ENCODE peak calls at places on chromosome 15, in eight cellular contexts. D is neural crest cell, Z is fibroblast of pulmonary artery, E is MM.1S, A is astrocyte, I is stomach, N is fibroblast of mammary gland, M is fibroblast of lung. L is an unnamed sample.

GRCh38 chr15:66018178-66018797 is 149.0 kb downstream of the RAB11A start:
- DNase-seq in D (no peak), Z (no peak), E (no peak), A (no peak), I (no peak), N (no peak), M (no peak), L (no peak)

GRCh38 chr15:69452702-69453513 is at the start of gene RPLP1:
- DNase-seq in D (peak), Z (peak), E (peak), A (peak), I (peak), N (peak), M (peak), L (peak)

GRCh38 chr15:42803436-42803835 is 66.5 kb upstream of the CDAN1 start:
- DNase-seq in D (no peak), Z (no peak), E (no peak), A (no peak), I (no peak), N (no peak), M (no peak), L (no peak)

GRCh38 chr15:64877435-64877834 is 34.3 kb upstream of the ANKDD1A start:
- DNase-seq in D (no peak), Z (peak), E (peak), A (no peak), I (peak), N (no peak), M (peak), L (no peak)

GRCh38 chr15:48084759-48085420 is 35.9 kb upstream of the SLC24A5 start:
- DNase-seq in D (no peak), Z (peak), E (peak), A (peak), I (no peak), N (peak), M (peak), L (peak)

GRCh38 chr15:48962662-48963523 is 826 bp downstream of the SHC4 start:
- DNase-seq in D (peak), Z (peak), E (no peak), A (no peak), I (no peak), N (peak), M (peak), L (peak)

GRCh38 chr15:64400583-64400982 is 12.9 kb downstream of the TRIP4 start:
- DNase-seq in D (no peak), Z (no peak), E (no peak), A (no peak), I (no peak), N (no peak), M (no peak), L (no peak)

GRCh38 chr15:54820098-54820497 is 376.6 kb downstream of the RSL24D1 start:
- DNase-seq in D (no peak), Z (no peak), E (no peak), A (no peak), I (no peak), N (no peak), M (no peak), L (no peak)

GRCh38 chr15:57625703-57626448 is 34.2 kb downstream of the MYZAP start:
- DNase-seq in D (no peak), Z (no peak), E (no peak), A (no peak), I (no peak), N (no peak), M (no peak), L (no peak)

GRCh38 chr15:74006774-74007639 is 12.5 kb downstream of the PML start:
- DNase-seq in D (no peak), Z (no peak), E (no peak), A (no peak), I (no peak), N (no peak), M (no peak), L (no peak)

GRCh38 chr15:88878720-88879184 is 16.6 kb downstream of the HAPLN3 start:
- DNase-seq in D (peak), Z (peak), E (peak), A (no peak), I (peak), N (peak), M (peak), L (peak)

GRCh38 chr15:70451861-70452653 is 311.3 kb downstream of the UACA start:
- DNase-seq in D (no peak), Z (no peak), E (no peak), A (no peak), I (peak), N (no peak), M (no peak), L (no peak)

GRCh38 chr15:57135800-57136199 is 217.4 kb downstream of the TCF12 start:
- DNase-seq in D (no peak), Z (no peak), E (peak), A (no peak), I (no peak), N (no peak), M (no peak), L (no peak)

GRCh38 chr15:100150906-100151305 is 190.9 kb downstream of the ADAMTS17 start:
- DNase-seq in D (no peak), Z (no peak), E (no peak), A (no peak), I (no peak), N (no peak), M (no peak), L (no peak)

GRCh38 chr15:89749951-89750559 is 994 bp downstream of the MESP1 start:
- DNase-seq in D (no peak), Z (no peak), E (peak), A (no peak), I (peak), N (no peak), M (no peak), L (no peak)

GRCh38 chr15:89441295-89441762 is 55.1 kb downstream of the RHCG start:
- DNase-seq in D (no peak), Z (no peak), E (peak), A (no peak), I (no peak), N (no peak), M (no peak), L (no peak)

GRCh38 chr15:66862111-66862815 is 160.2 kb downstream of the SMAD6 start:
- DNase-seq in D (no peak), Z (no peak), E (no peak), A (no peak), I (no peak), N (peak), M (no peak), L (peak)

GRCh38 chr15:31215490-31216209 is 111.0 kb upstream of the KLF13 start:
- DNase-seq in D (peak), Z (peak), E (peak), A (peak), I (peak), N (peak), M (peak), L (peak)

GRCh38 chr15:86255247-86255646 is 175.6 kb downstream of the AGBL1 start:
- DNase-seq in D (no peak), Z (no peak), E (no peak), A (no peak), I (no peak), N (no peak), M (no peak), L (no peak)

GRCh38 chr15:57862761-57863160 is 156.2 kb downstream of the POLR2M start:
- DNase-seq in D (no peak), Z (no peak), E (no peak), A (no peak), I (no peak), N (no peak), M (no peak), L (no peak)

GRCh38 chr15:62120776-62121175 is 44.3 kb downstream of the C2CD4B start:
- DNase-seq in D (no peak), Z (no peak), E (no peak), A (no peak), I (no peak), N (no peak), M (no peak), L (no peak)

GRCh38 chr15:22978691-22979068 is 1.5 kb downstream of the CYFIP1 start:
- DNase-seq in D (no peak), Z (no peak), E (no peak), A (no peak), I (no peak), N (no peak), M (no peak), L (no peak)

GRCh38 chr15:63203451-63204090 is 14.2 kb downstream of the RAB8B start:
- DNase-seq in D (no peak), Z (no peak), E (no peak), A (peak), I (no peak), N (peak), M (no peak), L (peak)

GRCh38 chr15:69508659-69509058 is 56.0 kb downstream of the RPLP1 start:
- DNase-seq in D (no peak), Z (no peak), E (no peak), A (peak), I (no peak), N (no peak), M (no peak), L (no peak)

GRCh38 chr15:57703387-57703786 is 3.1 kb upstream of the POLR2M start:
- DNase-seq in D (no peak), Z (no peak), E (peak), A (peak), I (no peak), N (no peak), M (no peak), L (peak)

GRCh38 chr15:68885070-68885469 is 45.3 kb upstream of the SPESP1 start:
- DNase-seq in D (no peak), Z (peak), E (no peak), A (peak), I (no peak), N (peak), M (peak), L (peak)

GRCh38 chr15:51878446-51879386 is 49.3 kb downstream of the TMOD3 start:
- DNase-seq in D (no peak), Z (peak), E (no peak), A (peak), I (no peak), N (peak), M (peak), L (peak)

GRCh38 chr15:96125681-96126080 is 204.8 kb upstream of the NR2F2 start:
- DNase-seq in D (no peak), Z (peak), E (no peak), A (peak), I (no peak), N (peak), M (peak), L (peak)

GRCh38 chr15:25790003-25790660 is 73.0 kb downstream of the ATP10A start:
- DNase-seq in D (no peak), Z (peak), E (no peak), A (peak), I (peak), N (peak), M (peak), L (peak)

GRCh38 chr15:86433983-86434382 is 354.3 kb downstream of the AGBL1 start:
- DNase-seq in D (no peak), Z (no peak), E (no peak), A (no peak), I (no peak), N (no peak), M (no peak), L (no peak)

GRCh38 chr15:59879506-59879905 is 124.6 kb upstream of the FOXB1 start:
- DNase-seq in D (no peak), Z (peak), E (no peak), A (peak), I (no peak), N (peak), M (peak), L (peak)

GRCh38 chr15:99486371-99487336 is 79.1 kb upstream of the MEF2A start:
- DNase-seq in D (no peak), Z (peak), E (no peak), A (peak), I (peak), N (peak), M (peak), L (peak)

GRCh38 chr15:70488941-70489848 is 274.2 kb downstream of the UACA start:
- DNase-seq in D (no peak), Z (no peak), E (no peak), A (no peak), I (no peak), N (no peak), M (no peak), L (no peak)

GRCh38 chr15:58185439-58185838 is 47.3 kb downstream of the AQP9 start:
- DNase-seq in D (no peak), Z (peak), E (no peak), A (no peak), I (no peak), N (peak), M (peak), L (no peak)

GRCh38 chr15:55770808-55771207 is 27.9 kb upstream of the PRTG start:
- DNase-seq in D (no peak), Z (no peak), E (no peak), A (no peak), I (no peak), N (peak), M (no peak), L (no peak)

GRCh38 chr15:38814891-38815290 is 250.3 kb upstream of the RASGRP1 start:
- DNase-seq in D (no peak), Z (no peak), E (no peak), A (no peak), I (no peak), N (no peak), M (no peak), L (no peak)

GRCh38 chr15:101458158-101458895 is 31.2 kb downstream of the PCSK6 start:
- DNase-seq in D (no peak), Z (no peak), E (no peak), A (no peak), I (no peak), N (no peak), M (no peak), L (no peak)

GRCh38 chr15:59232476-59232875 is 25.8 kb downstream of the LDHAL6B start:
- DNase-seq in D (no peak), Z (peak), E (no peak), A (peak), I (no peak), N (peak), M (peak), L (peak)

GRCh38 chr15:43799209-43799944 is 643 bp downstream of the SERINC4 start:
- DNase-seq in D (no peak), Z (no peak), E (no peak), A (no peak), I (no peak), N (no peak), M (no peak), L (no peak)

GRCh38 chr15:34114739-34115138 is 12.9 kb downstream of the PGBD4 start:
- DNase-seq in D (no peak), Z (no peak), E (no peak), A (no peak), I (no peak), N (no peak), M (no peak), L (no peak)

GRCh38 chr15:34106423-34106822 is 4.5 kb downstream of the PGBD4 start:
- DNase-seq in D (no peak), Z (no peak), E (no peak), A (no peak), I (no peak), N (no peak), M (no peak), L (no peak)

GRCh38 chr15:34114215-34114614 is 12.3 kb downstream of the PGBD4 start:
- DNase-seq in D (no peak), Z (no peak), E (no peak), A (no peak), I (no peak), N (no peak), M (no peak), L (no peak)

GRCh38 chr15:34107315-34107714 is 5.4 kb downstream of the PGBD4 start:
- DNase-seq in D (no peak), Z (no peak), E (no peak), A (no peak), I (no peak), N (no peak), M (no peak), L (no peak)

GRCh38 chr15:34109775-34110663 is 8.1 kb downstream of the PGBD4 start:
- DNase-seq in D (no peak), Z (peak), E (no peak), A (peak), I (no peak), N (peak), M (peak), L (peak)
- TF ChIP-seq CTCF in D (peak), Z (peak), E (peak), A (peak), I (peak), N (peak), M (peak), L (peak)

GRCh38 chr15:34610388-34610787 is 26.9 kb upstream of the GOLGA8B start:
- DNase-seq in D (no peak), Z (peak), E (peak), A (no peak), I (no peak), N (peak), M (peak), L (peak)
- TF ChIP-seq CTCF in D (peak), Z (peak), E (peak), A (peak), I (no peak), N (peak), M (peak), L (peak)

GRCh38 chr15:71735013-71735757 is 75.2 kb upstream of the NR2E3 start:
- DNase-seq in D (no peak), Z (no peak), E (no peak), A (no peak), I (no peak), N (no peak), M (no peak), L (no peak)
- TF ChIP-seq CTCF in D (no peak), Z (no peak), E (no peak), A (no peak), I (no peak), N (no peak), M (no peak), L (no peak)

DNA sequence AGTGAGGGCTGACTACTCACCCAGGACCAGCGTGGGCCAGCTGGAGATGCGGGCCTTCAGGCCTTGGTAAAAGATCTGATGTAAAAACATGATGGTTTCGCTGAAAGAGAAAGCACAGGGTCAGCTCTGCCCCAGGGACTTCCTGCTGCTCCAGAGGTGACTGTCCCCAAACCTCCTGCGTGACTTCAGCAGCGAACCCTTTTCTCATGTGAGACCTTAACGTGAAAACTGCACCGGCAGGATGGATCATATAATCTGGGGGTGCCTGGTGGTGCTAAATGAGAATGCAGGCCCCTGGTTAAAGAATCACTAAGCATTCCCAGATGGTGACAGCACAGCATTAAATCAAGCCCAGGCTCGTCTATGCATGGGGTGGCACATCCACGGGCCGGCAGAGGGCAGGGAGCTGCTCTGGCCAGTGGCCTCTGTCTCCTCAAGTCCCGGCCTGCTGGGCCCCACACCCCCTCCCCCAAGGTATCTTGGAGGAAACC is 55.4 kb downstream of the RASGRF1 start:
- DNase-seq in D (no peak), Z (no peak), E (no peak), A (no peak), I (no peak), N (no peak), M (no peak), L (peak)
- TF ChIP-seq CTCF in D (peak), Z (no peak), E (no peak), A (no peak), I (no peak), N (no peak), M (no peak), L (peak)

GRCh38 chr15:91380114-91380513 is 280.1 kb downstream of the SV2B start:
- DNase-seq in D (no peak), Z (no peak), E (no peak), A (no peak), I (no peak), N (no peak), M (no peak), L (no peak)
- TF ChIP-seq CTCF in D (no peak), Z (no peak), E (no peak), A (no peak), I (no peak), N (no peak), M (no peak), L (no peak)

GRCh38 chr15:45780352-45780751 is 145.5 kb downstream of the SQOR start:
- DNase-seq in D (no peak), Z (no peak), E (no peak), A (no peak), I (no peak), N (no peak), M (no peak), L (no peak)
- TF ChIP-seq CTCF in D (no peak), Z (peak), E (no peak), A (no peak), I (no peak), N (no peak), M (no peak), L (no peak)

GRCh38 chr15:91892417-91892816 is 38.9 kb downstream of the SLCO3A1 start:
- DNase-seq in D (no peak), Z (no peak), E (no peak), A (no peak), I (no peak), N (no peak), M (no peak), L (no peak)

GRCh38 chr15:91889143-91889815 is 35.8 kb downstream of the SLCO3A1 start:
- DNase-seq in D (no peak), Z (no peak), E (no peak), A (no peak), I (no peak), N (no peak), M (no peak), L (no peak)

GRCh38 chr15:91891788-91892187 is 38.3 kb downstream of the SLCO3A1 start:
- DNase-seq in D (no peak), Z (no peak), E (no peak), A (no peak), I (no peak), N (no peak), M (no peak), L (no peak)

GRCh38 chr15:91891101-91891500 is 37.6 kb downstream of the SLCO3A1 start:
- DNase-seq in D (no peak), Z (no peak), E (no peak), A (no peak), I (no peak), N (no peak), M (no peak), L (no peak)

DNA sequence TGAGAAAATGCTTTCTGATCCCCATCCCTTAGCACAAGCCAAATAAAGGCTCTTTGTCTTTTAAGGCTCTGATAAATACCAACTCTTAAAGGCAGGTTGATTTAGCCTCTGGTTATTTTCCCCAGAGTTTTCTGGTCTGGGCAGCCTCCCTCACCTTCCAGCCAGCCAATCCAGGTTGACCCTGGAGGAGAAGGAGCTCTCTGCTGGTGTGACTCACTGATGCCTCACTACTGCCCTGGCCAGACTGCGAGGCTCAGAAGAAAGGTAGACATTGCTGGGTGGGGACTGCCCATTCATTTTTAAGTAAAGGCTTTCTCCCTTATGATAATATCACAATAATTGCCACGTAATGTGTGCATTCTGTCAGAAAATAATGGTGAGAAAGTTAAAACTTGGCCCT is 37.1 kb downstream of the SLCO3A1 start:
- DNase-seq in D (no peak), Z (peak), E (no peak), A (peak), I (no peak), N (peak), M (no peak), L (peak)
- TF ChIP-seq CTCF in D (no peak), Z (no peak), E (no peak), A (no peak), I (no peak), N (no peak), M (no peak), L (no peak)

L was measured in HFFc6.